ENCODE peak calls at places on chromosomes 4 and X, in seven cellular contexts. Z is MM.1S; Q is mammary epithelial cell; L is kidney epithelial cell; H is naive thymus-derived CD4-positive, alpha-beta T cell; O is IMR-90; J is fibroblast of lung. Y is an unnamed sample.

GRCh38 chr4:142092941-142093340 is 456.6 kb downstream of the IL15 start:
- DNase-seq in O (peak; percentile 18), H (no peak), J (no peak), L (no peak), Z (no peak), Q (no peak), Y (no peak)

GRCh38 chr4:8090312-8090711 is 68.3 kb downstream of the ABLIM2 start:
- DNase-seq in H (no peak), O (peak; percentile 35), L (no peak), J (no peak), Z (no peak), Q (peak; percentile 75), Y (peak; percentile 74)

GRCh38 chr4:169675825-169676224 is 55.4 kb downstream of the CLCN3 start:
- DNase-seq in Z (no peak), J (no peak), O (no peak), L (no peak), Q (no peak), H (no peak), Y (no peak)

GRCh38 chr4:31613946-31614623 is 893.9 kb downstream of the PCDH7 start:
- DNase-seq in Z (peak; percentile 15), Q (peak; percentile 26), L (peak; percentile 39), H (no peak), O (no peak), J (peak; percentile 14), Y (peak; percentile 49)

GRCh38 chr4:56550642-56551041 is 45.1 kb downstream of the ARL9 start:
- DNase-seq in H (no peak), J (no peak), Q (no peak), O (no peak), L (no peak), Z (no peak), Y (no peak)

GRCh38 chr4:8912089-8912455 is 40.4 kb upstream of the HMX1 start:
- DNase-seq in Q (no peak), L (no peak), O (no peak), H (peak; percentile 2), Z (no peak), J (no peak), Y (no peak)

GRCh38 chr4:55369968-55370367 is 23.9 kb downstream of the SRD5A3 start:
- DNase-seq in O (no peak), J (no peak), Q (no peak), L (no peak), Z (no peak), H (no peak), Y (no peak)

GRCh38 chrX:103012945-103013344 is 51.0 kb downstream of the BEX1 start:
- DNase-seq in L (no peak), Z (no peak), H (no peak), O (no peak), Q (peak; percentile 62), J (no peak), Y (no peak)

GRCh38 chr4:109847896-109848442 is at the start of gene LRIT3:
- DNase-seq in Z (no peak), O (no peak), H (no peak), Q (no peak), L (no peak), J (no peak), Y (no peak)

GRCh38 chr4:124710253-124710849 is 2.2 kb downstream of the ANKRD50 start:
- DNase-seq in H (no peak), O (peak; percentile 34), Z (no peak), Q (peak; percentile 27), J (no peak), L (no peak), Y (peak; percentile 29)

GRCh38 chr4:53346920-53347852 is 18.7 kb downstream of the SCFD2 start:
- DNase-seq in Q (peak; percentile 66), Z (no peak), J (peak; percentile 21), H (no peak), L (no peak), O (peak; percentile 61), Y (peak; percentile 82)

GRCh38 chr4:26558166-26558895 is 25.6 kb upstream of the TBC1D19 start:
- DNase-seq in J (no peak), O (no peak), Z (no peak), L (no peak), H (no peak), Q (no peak), Y (no peak)

GRCh38 chr4:141127884-141128283 is 5.4 kb downstream of the RNF150 start:
- DNase-seq in J (no peak), Q (no peak), H (no peak), Z (no peak), L (no peak), O (no peak), Y (no peak)

GRCh38 chrX:155071694-155072215 is 447 bp downstream of the BRCC3 start:
- DNase-seq in L (no peak), H (no peak), J (no peak), Q (no peak), Z (peak; percentile 10), O (no peak), Y (no peak)

GRCh38 chr4:102230194-102230593 is 115.1 kb downstream of the SLC39A8 start:
- DNase-seq in J (no peak), H (no peak), Q (no peak), Z (no peak), O (no peak), L (no peak), Y (no peak)

GRCh38 chr4:56637791-56638190 is 43.3 kb downstream of the HOPX start:
- DNase-seq in Q (no peak), L (no peak), Z (no peak), J (no peak), O (no peak), H (no peak), Y (peak; percentile 82)

GRCh38 chr4:120132935-120133334 is 66.3 kb upstream of the MAD2L1 start:
- DNase-seq in H (no peak), J (peak; percentile 46), L (no peak), Q (no peak), O (peak; percentile 37), Z (no peak), Y (peak; percentile 45)

GRCh38 chr4:2712261-2712842 is 43.8 kb downstream of the TNIP2 start:
- DNase-seq in Z (no peak), O (no peak), Q (no peak), L (no peak), H (no peak), J (peak; percentile 14), Y (no peak)

GRCh38 chr4:14111730-14112171 is 484.2 kb upstream of the BOD1L1 start:
- DNase-seq in O (peak; percentile 13), Z (no peak), J (peak; percentile 11), Q (peak; percentile 90), L (no peak), H (no peak), Y (no peak)

GRCh38 chrX:9878141-9878875 is 88.8 kb upstream of the CLDN34 start:
- DNase-seq in Z (no peak), L (no peak), Q (no peak), O (peak; percentile 65), J (no peak), H (no peak), Y (peak; percentile 20)

GRCh38 chrX:48475295-48475694 is 704 bp upstream of the FTSJ1 start:
- DNase-seq in L (no peak), H (no peak), Q (no peak), O (no peak), Z (no peak), J (no peak), Y (no peak)

GRCh38 chr4:5912614-5913019 is 19.7 kb upstream of the CRMP1 start:
- DNase-seq in L (no peak), Q (peak; percentile 76), J (no peak), Z (no peak), H (no peak), O (no peak), Y (peak; percentile 68)

GRCh38 chrX:28979876-28980275 is 392.6 kb downstream of the IL1RAPL1 start:
- DNase-seq in J (no peak), L (no peak), Q (no peak), H (no peak), O (no peak), Z (no peak), Y (no peak)

GRCh38 chr4:60042941-60043340 is 1157.2 kb upstream of the ADGRL3 start:
- DNase-seq in J (no peak), O (no peak), H (no peak), Q (no peak), L (no peak), Z (no peak), Y (peak; percentile 3)

GRCh38 chr4:20616848-20617247 is 83.4 kb upstream of the PACRGL start:
- DNase-seq in H (no peak), O (no peak), Z (no peak), J (no peak), L (no peak), Q (no peak), Y (no peak)

GRCh38 chrX:134764202-134764785 is 106.0 kb upstream of the PLAC1 start:
- DNase-seq in J (peak; percentile 43), H (no peak), Z (peak; percentile 63), O (no peak), L (no peak), Q (peak; percentile 30), Y (peak; percentile 68)

GRCh38 chr4:81905966-81906365 is 434.3 kb upstream of the RASGEF1B start:
- DNase-seq in Q (no peak), H (no peak), Z (peak; percentile 31), L (peak; percentile 89), O (no peak), J (no peak), Y (no peak)
- H3K4me3 ChIP-seq in Q (no peak overlapping the region), H (no peak overlapping the region), Z (no peak overlapping the region), L (no peak overlapping the region), O (no peak overlapping the region), J (no peak overlapping the region), Y (no peak overlapping the region)

GRCh38 chr4:185144601-185145240 is 1.7 kb downstream of the SLC25A4 start:
- DNase-seq in H (no peak), Q (no peak), L (no peak), O (no peak), J (no peak), Z (no peak), Y (no peak)
- H3K4me3 ChIP-seq in H (no peak overlapping the region), Q (no peak overlapping the region), L (no peak overlapping the region), O (no peak overlapping the region), J (no peak overlapping the region), Z (peak overlapping the region; percentile 77), Y (no peak overlapping the region)

DNA sequence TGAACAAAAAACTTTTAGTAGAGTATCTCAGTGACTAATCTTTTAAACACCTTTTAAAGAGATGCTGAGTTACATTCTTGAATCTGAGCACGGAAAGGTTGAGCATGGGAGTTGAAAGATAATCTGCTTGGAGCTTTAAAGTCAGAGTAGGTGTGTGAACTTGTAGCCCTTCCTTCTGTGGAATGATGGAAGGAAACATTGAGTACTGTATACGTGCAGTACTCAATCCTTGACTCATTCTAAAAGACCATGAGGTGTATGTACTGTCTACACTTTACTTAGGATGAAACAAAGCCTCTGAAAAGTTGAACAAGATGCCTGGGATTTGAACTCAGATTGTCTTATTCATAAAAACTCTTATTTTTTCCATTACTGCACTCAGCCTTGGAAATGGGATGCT is 3.4 kb downstream of the ENOPH1 start:
- DNase-seq in Q (no peak), H (no peak), L (no peak), Z (no peak), J (no peak), O (no peak), Y (peak; percentile 59)
- H3K4me3 ChIP-seq in Q (no peak overlapping the region), H (no peak overlapping the region), L (no peak overlapping the region), Z (no peak overlapping the region), J (no peak overlapping the region), O (no peak overlapping the region), Y (no peak overlapping the region)

DNA sequence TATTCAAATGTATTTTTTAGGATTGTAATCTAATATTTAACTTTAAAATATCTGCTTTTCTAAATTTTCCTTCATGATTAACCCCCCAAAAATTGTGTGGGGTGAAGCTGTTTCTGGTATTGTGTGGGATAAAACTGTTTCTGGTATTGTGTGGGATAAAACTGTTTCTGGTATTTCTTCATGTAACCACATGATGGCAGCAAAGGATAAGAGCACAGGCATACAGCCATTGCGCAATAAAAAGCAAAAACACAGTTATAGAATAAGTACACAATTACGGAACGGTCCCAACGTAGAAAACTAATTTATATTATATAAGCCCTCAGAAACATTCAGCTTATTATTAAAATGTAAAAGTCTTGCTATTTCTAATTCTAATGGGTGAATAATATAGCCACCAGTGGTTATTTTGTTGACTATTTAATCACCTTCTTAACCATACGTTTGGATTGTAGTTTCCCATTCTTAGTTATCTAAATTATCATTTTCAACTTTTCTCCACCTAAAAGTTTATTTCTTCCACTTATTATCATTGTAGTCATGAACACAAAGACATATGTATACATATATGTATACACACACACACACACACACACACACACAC is 333.9 kb upstream of the FSTL5 start:
- DNase-seq in O (peak; percentile 42), Q (peak; percentile 25), H (no peak), Z (peak; percentile 27), L (no peak), J (peak; percentile 63), Y (peak; percentile 47)
- H3K4me3 ChIP-seq in O (no peak overlapping the region), Q (no peak overlapping the region), H (no peak overlapping the region), Z (no peak overlapping the region), L (no peak overlapping the region), J (no peak overlapping the region), Y (no peak overlapping the region)

Y was measured in bronchial epithelial cell.